ENCODE peak calls at places on chromosome 15, in five cellular contexts. E is HCT116, B is body of pancreas, O is heart left ventricle, X is K562. Q is an unnamed sample.

GRCh38 chr15:88255496-88256171 is 905 bp downstream of the NTRK3 start:
- ATAC-seq in E (no peak), B (no peak), O (peak), X (no peak), Q (peak)

GRCh38 chr15:92166029-92166428 is 227.7 kb upstream of the ST8SIA2 start:
- ATAC-seq in E (no peak), B (no peak), O (no peak), X (no peak), Q (no peak)

GRCh38 chr15:33131880-33132279 is 62.6 kb downstream of the FMN1 start:
- ATAC-seq in E (no peak), B (no peak), O (peak), X (no peak), Q (no peak)

GRCh38 chr15:34039506-34040123 is 611 bp upstream of the AVEN start:
- ATAC-seq in E (no peak), B (no peak), O (no peak), X (no peak), Q (no peak)

GRCh38 chr15:62524848-62525247 is 359.8 kb upstream of the C2CD4B start:
- ATAC-seq in E (no peak), B (no peak), O (no peak), X (no peak), Q (no peak)

GRCh38 chr15:67512140-67512539 is 8.8 kb upstream of the C15orf61 start:
- ATAC-seq in E (no peak), B (no peak), O (no peak), X (no peak), Q (no peak)

GRCh38 chr15:43095708-43096347 is 10.0 kb downstream of the UBR1 start:
- ATAC-seq in E (no peak), B (no peak), O (no peak), X (peak), Q (no peak)

GRCh38 chr15:77019476-77020331 is 24.8 kb downstream of the PSTPIP1 start:
- ATAC-seq in E (no peak), B (no peak), O (no peak), X (no peak), Q (no peak)

GRCh38 chr15:98800437-98801233 is 152.3 kb downstream of the IGF1R start:
- ATAC-seq in E (peak), B (peak), O (peak), X (no peak), Q (peak)

GRCh38 chr15:58444056-58444455 is 12.3 kb downstream of the LIPC start:
- ATAC-seq in E (no peak), B (no peak), O (no peak), X (no peak), Q (no peak)

GRCh38 chr15:48087844-48088243 is 32.9 kb upstream of the SLC24A5 start:
- ATAC-seq in E (no peak), B (no peak), O (no peak), X (no peak), Q (no peak)

GRCh38 chr15:55277116-55277564 is 12.5 kb downstream of the RAB27A start:
- ATAC-seq in E (no peak), B (no peak), O (no peak), X (no peak), Q (no peak)

GRCh38 chr15:59364238-59364637 is 8.4 kb downstream of the MYO1E start:
- ATAC-seq in E (peak), B (no peak), O (peak), X (no peak), Q (no peak)

GRCh38 chr15:79031821-79032220 is 58.8 kb downstream of the RASGRF1 start:
- ATAC-seq in E (no peak), B (no peak), O (no peak), X (no peak), Q (no peak)

GRCh38 chr15:82146990-82147461 is 101.2 kb upstream of the MEX3B start:
- ATAC-seq in E (peak), B (peak), O (no peak), X (peak), Q (peak)

GRCh38 chr15:74228723-74229081 is 7.4 kb upstream of the CCDC33 start:
- ATAC-seq in E (no peak), B (no peak), O (peak), X (no peak), Q (no peak)

GRCh38 chr15:66798426-66799061 is 96.5 kb downstream of the SMAD6 start:
- ATAC-seq in E (no peak), B (no peak), O (no peak), X (no peak), Q (no peak)

GRCh38 chr15:71691700-71692417 is 118.5 kb upstream of the NR2E3 start:
- ATAC-seq in E (peak), B (peak), O (peak), X (no peak), Q (peak)

GRCh38 chr15:65922621-65923020 is 53.3 kb downstream of the RAB11A start:
- ATAC-seq in E (no peak), B (no peak), O (no peak), X (no peak), Q (no peak)

GRCh38 chr15:101434032-101434920 is 55.2 kb downstream of the PCSK6 start:
- ATAC-seq in E (no peak), B (no peak), O (no peak), X (no peak), Q (no peak)

GRCh38 chr15:62419206-62419605 is 254.1 kb upstream of the C2CD4B start:
- ATAC-seq in E (no peak), B (no peak), O (no peak), X (no peak), Q (no peak)

GRCh38 chr15:60917469-60918130 is 311.5 kb downstream of the RORA start:
- ATAC-seq in E (no peak), B (peak), O (peak), X (no peak), Q (peak)

GRCh38 chr15:63605816-63606215 is 8.6 kb downstream of the FBXL22 start:
- ATAC-seq in E (no peak), B (no peak), O (no peak), X (no peak), Q (no peak)

GRCh38 chr15:29656636-29657475 is 165.4 kb downstream of the TJP1 start:
- ATAC-seq in E (peak), B (no peak), O (no peak), X (peak), Q (no peak)
- TF ChIP-seq POLR2A in E (no peak), B (no peak), O (no peak), X (no peak), Q (no peak)

GRCh38 chr15:84734794-84735479 is 13.5 kb upstream of the ZNF592 start:
- ATAC-seq in E (peak), B (peak), O (peak), X (peak), Q (peak)
- TF ChIP-seq POLR2A in E (peak), B (peak), O (no peak), X (peak), Q (no peak)

GRCh38 chr15:87228460-87228859 is 1028.1 kb downstream of the NTRK3 start:
- ATAC-seq in E (no peak), B (no peak), O (no peak), X (no peak), Q (no peak)
- TF ChIP-seq POLR2A in E (no peak), B (no peak), O (no peak), X (no peak), Q (no peak)

DNA sequence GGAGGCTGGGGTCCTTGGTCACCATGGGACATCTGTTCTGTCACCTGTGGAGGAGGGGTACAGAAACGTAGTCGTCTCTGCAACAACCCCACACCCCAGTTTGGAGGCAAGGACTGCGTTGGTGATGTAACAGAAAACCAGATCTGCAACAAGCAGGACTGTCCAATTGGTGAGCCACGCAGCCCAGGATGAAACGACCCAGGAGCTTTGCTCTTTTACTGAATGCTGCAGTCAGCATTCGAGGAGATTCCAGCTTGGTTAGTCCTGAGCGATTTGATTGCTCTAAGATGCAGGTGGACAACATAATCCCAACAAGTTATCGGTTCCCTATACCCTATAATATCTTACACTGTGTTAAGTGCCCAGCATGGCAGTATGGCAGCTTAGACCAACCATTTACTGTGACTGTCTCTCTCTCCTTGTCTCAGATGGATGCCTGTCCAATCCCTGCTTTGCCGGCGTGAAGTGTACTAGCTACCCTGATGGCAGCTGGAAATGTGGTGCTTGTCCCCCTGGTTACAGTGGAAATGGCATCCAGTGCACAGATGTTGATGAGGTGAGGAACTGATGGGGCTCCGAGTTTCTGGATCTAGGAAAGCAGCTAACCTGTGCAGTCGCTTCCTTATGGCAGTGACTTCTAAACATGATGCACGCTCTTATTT is 7.8 kb downstream of the THBS1 start:
- ATAC-seq in E (no peak), B (no peak), O (no peak), X (no peak), Q (no peak)
- TF ChIP-seq POLR2A in E (no peak), B (no peak), O (no peak), X (no peak), Q (no peak)

Q was measured in gastroesophageal sphincter.